ENCODE peak calls at places on chromosomes 11 and 22, in ten cellular contexts. One of them, this sample, is unnamed.
A peak's percentile ranks its signal among the peaks of the same experiment; 100 is the strongest.

GRCh38 chr11:92920295-92920694 is 49.2 kb upstream of the MTNR1B start:
- DNase-seq in NAMALWA: no peak
- DNase-seq in A172: no peak
- DNase-seq in GM19239: no peak
- DNase-seq in astrocyte: no peak
- DNase-seq in hypothalamus: no peak
- DNase-seq in NCI-H2107: no peak
- DNase-seq in astrocyte of the spinal cord: no peak
- DNase-seq in thyroid gland: no peak
- DNase-seq in naive thymus-derived CD8-positive, alpha-beta T cell: no peak
- DNase-seq in this sample: no peak

GRCh38 chr11:129285387-129285786 is 90.3 kb upstream of the BARX2 start:
- DNase-seq in astrocyte of the spinal cord: no peak
- DNase-seq in naive thymus-derived CD8-positive, alpha-beta T cell: no peak
- DNase-seq in NCI-H2107: no peak
- DNase-seq in astrocyte: no peak
- DNase-seq in thyroid gland: no peak
- DNase-seq in hypothalamus: no peak
- DNase-seq in A172: no peak
- DNase-seq in NAMALWA: no peak
- DNase-seq in GM19239: no peak
- DNase-seq in this sample: no peak

GRCh38 chr22:36964110-36964509 is 50.7 kb downstream of the CSF2RB start:
- DNase-seq in NAMALWA: no peak
- DNase-seq in astrocyte of the spinal cord: no peak
- DNase-seq in thyroid gland: no peak
- DNase-seq in hypothalamus: no peak
- DNase-seq in astrocyte: no peak
- DNase-seq in naive thymus-derived CD8-positive, alpha-beta T cell: no peak
- DNase-seq in A172: no peak
- DNase-seq in NCI-H2107: no peak
- DNase-seq in GM19239: no peak
- DNase-seq in this sample: no peak

GRCh38 chr11:94151903-94152677 is 23.4 kb downstream of the PANX1 start:
- DNase-seq in thyroid gland: no peak
- DNase-seq in NAMALWA: no peak
- DNase-seq in A172: peak; percentile 79
- DNase-seq in hypothalamus: no peak
- DNase-seq in naive thymus-derived CD8-positive, alpha-beta T cell: no peak
- DNase-seq in astrocyte of the spinal cord: peak; percentile 83
- DNase-seq in NCI-H2107: no peak
- DNase-seq in astrocyte: peak; percentile 86
- DNase-seq in GM19239: no peak
- DNase-seq in this sample: peak; percentile 73

GRCh38 chr11:35781342-35782171 is 119.0 kb downstream of the TRIM44 start:
- DNase-seq in NAMALWA: no peak
- DNase-seq in astrocyte: peak; percentile 53
- DNase-seq in astrocyte of the spinal cord: peak; percentile 51
- DNase-seq in GM19239: no peak
- DNase-seq in naive thymus-derived CD8-positive, alpha-beta T cell: no peak
- DNase-seq in NCI-H2107: no peak
- DNase-seq in hypothalamus: no peak
- DNase-seq in A172: peak; percentile 16
- DNase-seq in thyroid gland: no peak
- DNase-seq in this sample: peak; percentile 60

GRCh38 chr11:34407121-34407813 is 31.5 kb upstream of the CAT start:
- DNase-seq in astrocyte of the spinal cord: no peak
- DNase-seq in NAMALWA: no peak
- DNase-seq in astrocyte: no peak
- DNase-seq in NCI-H2107: no peak
- DNase-seq in naive thymus-derived CD8-positive, alpha-beta T cell: no peak
- DNase-seq in GM19239: no peak
- DNase-seq in thyroid gland: peak; percentile 40
- DNase-seq in hypothalamus: no peak
- DNase-seq in A172: no peak
- DNase-seq in this sample: no peak

GRCh38 chr22:46587067-46587471 is 33.1 kb upstream of the GRAMD4 start:
- DNase-seq in astrocyte: no peak
- DNase-seq in NCI-H2107: no peak
- DNase-seq in GM19239: peak; percentile 79
- DNase-seq in thyroid gland: peak; percentile 83
- DNase-seq in hypothalamus: no peak
- DNase-seq in astrocyte of the spinal cord: no peak
- DNase-seq in naive thymus-derived CD8-positive, alpha-beta T cell: no peak
- DNase-seq in A172: no peak
- DNase-seq in NAMALWA: peak; percentile 57
- DNase-seq in this sample: no peak

GRCh38 chr22:24789516-24789915 is 15.0 kb upstream of the PIWIL3 start:
- DNase-seq in NAMALWA: no peak
- DNase-seq in astrocyte of the spinal cord: no peak
- DNase-seq in naive thymus-derived CD8-positive, alpha-beta T cell: no peak
- DNase-seq in thyroid gland: no peak
- DNase-seq in NCI-H2107: no peak
- DNase-seq in hypothalamus: no peak
- DNase-seq in astrocyte: no peak
- DNase-seq in A172: no peak
- DNase-seq in GM19239: no peak
- DNase-seq in this sample: no peak

GRCh38 chr22:37079668-37080171 is 28.2 kb downstream of the KCTD17 start:
- DNase-seq in astrocyte: peak; percentile 60
- DNase-seq in thyroid gland: peak; percentile 9
- DNase-seq in hypothalamus: no peak
- DNase-seq in NAMALWA: peak; percentile 47
- DNase-seq in naive thymus-derived CD8-positive, alpha-beta T cell: peak; percentile 59
- DNase-seq in A172: peak; percentile 19
- DNase-seq in astrocyte of the spinal cord: peak; percentile 22
- DNase-seq in GM19239: no peak
- DNase-seq in NCI-H2107: no peak
- DNase-seq in this sample: no peak

GRCh38 chr11:92867913-92868619 is 101.4 kb upstream of the MTNR1B start:
- DNase-seq in NAMALWA: no peak
- DNase-seq in astrocyte of the spinal cord: no peak
- DNase-seq in NCI-H2107: no peak
- DNase-seq in naive thymus-derived CD8-positive, alpha-beta T cell: no peak
- DNase-seq in astrocyte: no peak
- DNase-seq in GM19239: no peak
- DNase-seq in hypothalamus: no peak
- DNase-seq in thyroid gland: no peak
- DNase-seq in A172: no peak
- DNase-seq in this sample: no peak

GRCh38 chr11:126497581-126498109 is 142.2 kb downstream of the ST3GAL4 start:
- DNase-seq in astrocyte: no peak
- DNase-seq in A172: no peak
- DNase-seq in astrocyte of the spinal cord: no peak
- DNase-seq in NCI-H2107: no peak
- DNase-seq in naive thymus-derived CD8-positive, alpha-beta T cell: no peak
- DNase-seq in thyroid gland: no peak
- DNase-seq in hypothalamus: no peak
- DNase-seq in NAMALWA: no peak
- DNase-seq in GM19239: no peak
- DNase-seq in this sample: no peak

GRCh38 chr11:128208329-128209220 is 378.8 kb downstream of the ETS1 start:
- DNase-seq in thyroid gland: peak; percentile 55
- DNase-seq in naive thymus-derived CD8-positive, alpha-beta T cell: no peak
- DNase-seq in NCI-H2107: no peak
- DNase-seq in hypothalamus: no peak
- DNase-seq in astrocyte of the spinal cord: peak; percentile 96
- DNase-seq in A172: peak; percentile 86
- DNase-seq in GM19239: no peak
- DNase-seq in astrocyte: peak; percentile 97
- DNase-seq in NAMALWA: no peak
- DNase-seq in this sample: peak; percentile 71

GRCh38 chr11:105245781-105246315 is 106.3 kb upstream of the CARD18 start:
- DNase-seq in hypothalamus: no peak
- DNase-seq in GM19239: no peak
- DNase-seq in NAMALWA: no peak
- DNase-seq in NCI-H2107: no peak
- DNase-seq in naive thymus-derived CD8-positive, alpha-beta T cell: no peak
- DNase-seq in thyroid gland: no peak
- DNase-seq in A172: peak; percentile 4
- DNase-seq in astrocyte of the spinal cord: peak; percentile 16
- DNase-seq in astrocyte: no peak
- DNase-seq in this sample: no peak

GRCh38 chr11:116217006-116217405 is 555.8 kb downstream of the BUD13 start:
- DNase-seq in naive thymus-derived CD8-positive, alpha-beta T cell: no peak
- DNase-seq in astrocyte of the spinal cord: peak; percentile 39
- DNase-seq in NCI-H2107: no peak
- DNase-seq in A172: peak; percentile 4
- DNase-seq in astrocyte: no peak
- DNase-seq in thyroid gland: peak; percentile 33
- DNase-seq in NAMALWA: peak; percentile 44
- DNase-seq in hypothalamus: no peak
- DNase-seq in GM19239: no peak
- DNase-seq in this sample: peak; percentile 42

GRCh38 chr11:10021563-10021962 is 272.5 kb downstream of the SBF2 start:
- DNase-seq in NCI-H2107: no peak
- DNase-seq in A172: no peak
- DNase-seq in naive thymus-derived CD8-positive, alpha-beta T cell: no peak
- DNase-seq in astrocyte of the spinal cord: no peak
- DNase-seq in thyroid gland: no peak
- DNase-seq in hypothalamus: no peak
- DNase-seq in astrocyte: no peak
- DNase-seq in GM19239: no peak
- DNase-seq in NAMALWA: no peak
- DNase-seq in this sample: no peak

GRCh38 chr11:102560555-102561011 is 30.0 kb upstream of the MMP7 start:
- DNase-seq in NAMALWA: peak; percentile 86
- DNase-seq in NCI-H2107: no peak
- DNase-seq in A172: peak; percentile 19
- DNase-seq in GM19239: peak; percentile 16
- DNase-seq in thyroid gland: peak; percentile 50
- DNase-seq in astrocyte: peak; percentile 87
- DNase-seq in naive thymus-derived CD8-positive, alpha-beta T cell: no peak
- DNase-seq in hypothalamus: no peak
- DNase-seq in astrocyte of the spinal cord: peak; percentile 88
- DNase-seq in this sample: peak; percentile 53

GRCh38 chr11:96763244-96763643 is 373.4 kb downstream of the JRKL start:
- DNase-seq in naive thymus-derived CD8-positive, alpha-beta T cell: no peak
- DNase-seq in NCI-H2107: no peak
- DNase-seq in thyroid gland: no peak
- DNase-seq in NAMALWA: no peak
- DNase-seq in astrocyte of the spinal cord: no peak
- DNase-seq in hypothalamus: no peak
- DNase-seq in GM19239: no peak
- DNase-seq in A172: no peak
- DNase-seq in astrocyte: peak; percentile 10
- DNase-seq in this sample: no peak

GRCh38 chr22:19422440-19423301 is 8.9 kb downstream of the HIRA start:
- DNase-seq in thyroid gland: no peak
- DNase-seq in A172: no peak
- DNase-seq in NAMALWA: no peak
- DNase-seq in astrocyte: no peak
- DNase-seq in NCI-H2107: no peak
- DNase-seq in hypothalamus: no peak
- DNase-seq in naive thymus-derived CD8-positive, alpha-beta T cell: no peak
- DNase-seq in astrocyte of the spinal cord: peak; percentile 9
- DNase-seq in GM19239: no peak
- DNase-seq in this sample: no peak

GRCh38 chr11:1436468-1437030 is 46.8 kb downstream of the BRSK2 start:
- DNase-seq in A172: no peak
- DNase-seq in GM19239: no peak
- DNase-seq in astrocyte of the spinal cord: no peak
- DNase-seq in NAMALWA: no peak
- DNase-seq in naive thymus-derived CD8-positive, alpha-beta T cell: no peak
- DNase-seq in NCI-H2107: no peak
- DNase-seq in thyroid gland: no peak
- DNase-seq in hypothalamus: no peak
- DNase-seq in astrocyte: no peak
- DNase-seq in this sample: no peak

GRCh38 chr11:76803811-76804600 is 20.9 kb downstream of the TSKU start:
- DNase-seq in thyroid gland: no peak
- DNase-seq in GM19239: no peak
- DNase-seq in astrocyte of the spinal cord: no peak
- DNase-seq in hypothalamus: no peak
- DNase-seq in A172: no peak
- DNase-seq in NCI-H2107: no peak
- DNase-seq in naive thymus-derived CD8-positive, alpha-beta T cell: no peak
- DNase-seq in astrocyte: peak; percentile 31
- DNase-seq in NAMALWA: no peak
- DNase-seq in this sample: no peak

GRCh38 chr22:39148727-39149535 is 3.5 kb downstream of the CBX7 start:
- DNase-seq in NCI-H2107: no peak
- DNase-seq in astrocyte: no peak
- DNase-seq in naive thymus-derived CD8-positive, alpha-beta T cell: peak; percentile 50
- DNase-seq in thyroid gland: peak; percentile 36
- DNase-seq in A172: no peak
- DNase-seq in hypothalamus: no peak
- DNase-seq in astrocyte of the spinal cord: no peak
- DNase-seq in GM19239: no peak
- DNase-seq in NAMALWA: peak; percentile 77
- DNase-seq in this sample: no peak

GRCh38 chr11:75155570-75156422 is 4.9 kb downstream of the SLCO2B1 start:
- DNase-seq in NAMALWA: no peak
- DNase-seq in naive thymus-derived CD8-positive, alpha-beta T cell: no peak
- DNase-seq in GM19239: no peak
- DNase-seq in thyroid gland: no peak
- DNase-seq in astrocyte: no peak
- DNase-seq in hypothalamus: no peak
- DNase-seq in A172: no peak
- DNase-seq in NCI-H2107: no peak
- DNase-seq in astrocyte of the spinal cord: no peak
- DNase-seq in this sample: peak; percentile 2

GRCh38 chr22:29037340-29037932 is 24.2 kb downstream of the C22orf31 start:
- DNase-seq in naive thymus-derived CD8-positive, alpha-beta T cell: no peak
- DNase-seq in hypothalamus: no peak
- DNase-seq in astrocyte of the spinal cord: peak; percentile 19
- DNase-seq in NAMALWA: no peak
- DNase-seq in GM19239: no peak
- DNase-seq in thyroid gland: no peak
- DNase-seq in NCI-H2107: no peak
- DNase-seq in astrocyte: no peak
- DNase-seq in A172: no peak
- DNase-seq in this sample: no peak

GRCh38 chr11:26204839-26205238 is 127.1 kb upstream of the ANO3 start:
- DNase-seq in astrocyte of the spinal cord: no peak
- DNase-seq in thyroid gland: no peak
- DNase-seq in A172: no peak
- DNase-seq in hypothalamus: no peak
- DNase-seq in naive thymus-derived CD8-positive, alpha-beta T cell: no peak
- DNase-seq in astrocyte: no peak
- DNase-seq in GM19239: no peak
- DNase-seq in NAMALWA: no peak
- DNase-seq in NCI-H2107: no peak
- DNase-seq in this sample: no peak

GRCh38 chr22:49996532-49997220 is 15.9 kb downstream of the IL17REL start:
- DNase-seq in GM19239: no peak
- DNase-seq in NAMALWA: no peak
- DNase-seq in NCI-H2107: no peak
- DNase-seq in hypothalamus: no peak
- DNase-seq in astrocyte: no peak
- DNase-seq in naive thymus-derived CD8-positive, alpha-beta T cell: no peak
- DNase-seq in astrocyte of the spinal cord: no peak
- DNase-seq in A172: no peak
- DNase-seq in thyroid gland: no peak
- DNase-seq in this sample: no peak

GRCh38 chr11:121257976-121258375 is 34.6 kb upstream of the SC5D start:
- DNase-seq in astrocyte: no peak
- DNase-seq in hypothalamus: no peak
- DNase-seq in GM19239: no peak
- DNase-seq in thyroid gland: no peak
- DNase-seq in astrocyte of the spinal cord: no peak
- DNase-seq in A172: no peak
- DNase-seq in naive thymus-derived CD8-positive, alpha-beta T cell: no peak
- DNase-seq in NCI-H2107: no peak
- DNase-seq in NAMALWA: no peak
- DNase-seq in this sample: no peak